ENCODE peak calls at places on chromosome 17, in four cellular contexts. L is tibial nerve, E is heart left ventricle, F is endothelial cell of umbilical vein. D is an unnamed sample.

GRCh38 chr17:55420067-55420775 is 1.4 kb downstream of the MMD start:
- DNase-seq in L (no peak), F (no peak), E (no peak), D (no peak)

GRCh38 chr17:1644493-1645206 is 882 bp downstream of the SCARF1 start:
- DNase-seq in L (no peak), E (peak), F (peak), D (no peak)

GRCh38 chr17:82609655-82610054 is 38.6 kb downstream of the WDR45B start:
- DNase-seq in E (no peak), F (no peak), L (no peak), D (no peak)

GRCh38 chr17:71460943-71461342 is 659.9 kb upstream of the SOX9 start:
- DNase-seq in F (no peak), E (no peak), L (peak), D (no peak)

GRCh38 chr17:13306310-13306962 is 288.6 kb upstream of the ELAC2 start:
- DNase-seq in F (no peak), E (no peak), L (no peak), D (no peak)

GRCh38 chr17:8629371-8630226 is 926 bp downstream of the MYH10 start:
- DNase-seq in F (peak), E (peak), L (no peak), D (no peak)

GRCh38 chr17:55273579-55274370 is 9.0 kb downstream of the HLF start:
- DNase-seq in F (no peak), L (no peak), E (peak), D (no peak)

GRCh38 chr17:49035470-49036269 is 38.5 kb downstream of the IGF2BP1 start:
- DNase-seq in F (peak), L (peak), E (no peak), D (no peak)

GRCh38 chr17:52027620-52028019 is 130.9 kb downstream of the CA10 start:
- DNase-seq in E (no peak), F (no peak), L (no peak), D (no peak)

GRCh38 chr17:54745239-54745638 is 155.4 kb upstream of the TOM1L1 start:
- DNase-seq in L (no peak), F (no peak), E (no peak), D (no peak)

GRCh38 chr17:2965621-2966275 is 97.7 kb downstream of the OR1D5 start:
- DNase-seq in L (no peak), F (no peak), E (no peak), D (no peak)

GRCh38 chr17:48816774-48817590 is at the start of gene TTLL6:
- DNase-seq in L (peak), E (peak), F (peak), D (no peak)

GRCh38 chr17:20217677-20218076 is 208.5 kb downstream of the SPECC1 start:
- DNase-seq in L (no peak), E (no peak), F (no peak), D (no peak)

GRCh38 chr17:35129973-35130351 is 8.5 kb downstream of the FNDC8 start:
- DNase-seq in F (no peak), E (no peak), L (no peak), D (no peak)

GRCh38 chr17:43976956-43977837 is 23.5 kb upstream of the PYY start:
- DNase-seq in L (no peak), E (no peak), F (no peak), D (no peak)

GRCh38 chr17:74413491-74413890 is 18.4 kb upstream of the GPRC5C start:
- DNase-seq in E (no peak), L (no peak), F (no peak), D (no peak)

GRCh38 chr17:58969612-58970011 is 137.1 kb downstream of the TRIM37 start:
- DNase-seq in F (no peak), E (no peak), L (no peak), D (no peak)
- H3K27ac ChIP-seq in F (no peak), E (no peak), L (no peak), D (no peak)

GRCh38 chr17:57084361-57084801 is 665 bp upstream of the AKAP1 start:
- DNase-seq in E (no peak), L (no peak), F (no peak), D (no peak)

GRCh38 chr17:57086069-57086930 is 1.3 kb downstream of the AKAP1 start:
- DNase-seq in F (peak), E (no peak), L (no peak), D (no peak)

GRCh38 chr17:57088298-57088697 is 3.3 kb downstream of the AKAP1 start:
- DNase-seq in E (no peak), L (no peak), F (no peak), D (no peak)

GRCh38 chr17:57084802-57085447 is at the start of gene AKAP1:
- DNase-seq in L (peak), E (peak), F (peak), D (peak)

GRCh38 chr17:57085448-57086068 is 512 bp downstream of the AKAP1 start:
- DNase-seq in F (peak), L (peak), E (peak), D (no peak)
- TF ChIP-seq POLR2A in F (no peak), L (no peak), E (peak), D (no peak)

GRCh38 chr17:78665952-78666920 is 89.0 kb upstream of the DNAH17 start:
- DNase-seq in L (peak), E (no peak), F (peak), D (no peak)
- H3K27ac ChIP-seq in L (peak), E (peak), F (peak), D (peak)

GRCh38 chr17:29155235-29155965 is 24.8 kb downstream of the MYO18A start:
- DNase-seq in F (peak), E (no peak), L (no peak), D (no peak)
- TF ChIP-seq POLR2A in F (no peak), E (no peak), L (no peak), D (no peak)

GRCh38 chr17:17801800-17802481 is 34.8 kb downstream of the SREBF1 start:
- DNase-seq in F (no peak), L (no peak), E (no peak), D (no peak)
- H3K27ac ChIP-seq in F (no peak), L (peak), E (no peak), D (no peak)

DNA sequence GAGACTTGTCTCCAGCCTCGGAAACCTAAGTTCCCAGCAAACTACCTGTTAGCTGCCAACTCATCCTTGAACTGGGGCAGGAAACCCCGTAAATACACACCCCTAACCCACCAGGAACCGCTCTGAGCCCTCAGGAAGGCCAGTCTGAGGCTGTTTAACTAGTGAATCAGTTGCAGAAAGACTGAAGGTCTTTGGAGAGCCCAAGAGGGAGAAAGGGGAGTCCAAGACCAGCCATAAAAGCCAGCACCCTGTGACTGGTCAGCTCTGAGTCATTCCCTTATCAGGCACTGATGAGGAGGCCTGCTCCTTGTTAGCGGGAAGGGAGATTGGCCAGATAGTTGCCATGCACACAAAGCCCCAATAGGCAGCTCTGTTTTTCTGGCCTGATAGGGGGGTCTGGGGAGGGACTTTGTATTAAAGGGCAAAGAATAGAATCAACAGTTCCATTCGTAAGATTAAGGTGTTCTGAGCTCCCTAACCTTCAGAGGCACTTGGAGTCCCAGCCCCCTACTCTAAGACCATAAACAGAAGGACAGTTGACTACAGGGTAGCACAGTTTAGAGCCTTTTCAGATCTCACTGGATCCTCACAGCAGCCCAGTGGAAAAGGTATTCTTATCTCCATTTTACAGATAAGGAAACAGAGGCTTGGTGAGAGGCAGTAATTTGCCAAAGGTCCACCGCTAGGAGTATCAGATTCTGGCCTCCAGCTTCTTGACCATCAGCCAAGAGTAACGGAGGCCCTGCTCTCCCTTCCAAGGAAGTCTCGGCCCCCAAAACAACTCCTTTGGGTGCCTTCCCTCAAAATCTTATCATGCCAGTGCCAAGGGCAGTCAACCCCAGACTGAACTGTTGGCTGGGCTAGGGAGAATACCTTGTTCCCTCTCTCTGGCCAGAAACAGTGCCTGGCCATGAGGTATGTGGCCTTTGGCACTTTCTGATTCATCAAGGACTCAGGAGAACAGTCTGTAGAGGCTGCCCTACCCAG is 2.2 kb upstream of the KRT19 start:
- DNase-seq in E (no peak), L (no peak), F (peak), D (no peak)
- TF ChIP-seq POLR2A in E (no peak), L (no peak), F (peak), D (no peak)

GRCh38 chr17:50205111-50205821 is 3.8 kb upstream of the COL1A1 start:
- DNase-seq in E (no peak), F (no peak), L (no peak), D (no peak)

GRCh38 chr17:50201226-50201854 is at the start of gene COL1A1:
- DNase-seq in F (no peak), E (peak), L (peak), D (no peak)

GRCh38 chr17:50203589-50204345 is 2.3 kb upstream of the COL1A1 start:
- DNase-seq in E (no peak), L (no peak), F (no peak), D (no peak)

GRCh38 chr17:50204431-50204830 is 3.0 kb upstream of the COL1A1 start:
- DNase-seq in L (no peak), F (no peak), E (no peak), D (no peak)

DNA sequence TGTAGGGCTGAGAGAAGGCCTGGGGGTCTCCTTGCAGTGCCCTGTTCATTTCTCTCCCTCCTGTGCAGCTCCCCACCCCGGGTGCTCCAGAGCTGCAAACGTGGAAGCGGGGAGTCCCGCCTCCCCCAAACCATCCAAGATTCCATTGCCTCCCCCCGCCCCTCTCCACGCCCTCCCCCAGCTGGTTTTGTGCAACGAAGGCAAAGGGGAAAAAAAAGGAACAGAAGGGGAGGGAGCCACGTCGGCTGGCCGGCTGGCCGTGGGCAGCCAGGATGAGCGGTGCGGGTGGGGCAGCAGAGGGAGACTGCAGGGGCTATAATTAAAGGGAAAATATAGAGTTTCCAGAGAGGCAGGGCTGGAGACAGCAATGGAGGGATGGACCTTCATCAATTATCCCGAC is 1.7 kb upstream of the COL1A1 start:
- DNase-seq in L (no peak), F (no peak), E (no peak), D (no peak)
- H3K27ac ChIP-seq in L (peak), F (no peak), E (no peak), D (peak)

GRCh38 chr17:76558210-76559095 is 18.6 kb downstream of the PRCD start:
- DNase-seq in E (no peak), F (peak), L (no peak), D (no peak)

GRCh38 chr17:76560036-76560876 is 20.4 kb downstream of the PRCD start:
- DNase-seq in L (no peak), E (no peak), F (no peak), D (no peak)

GRCh38 chr17:76554131-76554530 is 14.3 kb downstream of the PRCD start:
- DNase-seq in L (no peak), E (no peak), F (no peak), D (no peak)

GRCh38 chr17:76557368-76558209 is 17.7 kb downstream of the PRCD start:
- DNase-seq in F (peak), L (peak), E (peak), D (peak)

DNA sequence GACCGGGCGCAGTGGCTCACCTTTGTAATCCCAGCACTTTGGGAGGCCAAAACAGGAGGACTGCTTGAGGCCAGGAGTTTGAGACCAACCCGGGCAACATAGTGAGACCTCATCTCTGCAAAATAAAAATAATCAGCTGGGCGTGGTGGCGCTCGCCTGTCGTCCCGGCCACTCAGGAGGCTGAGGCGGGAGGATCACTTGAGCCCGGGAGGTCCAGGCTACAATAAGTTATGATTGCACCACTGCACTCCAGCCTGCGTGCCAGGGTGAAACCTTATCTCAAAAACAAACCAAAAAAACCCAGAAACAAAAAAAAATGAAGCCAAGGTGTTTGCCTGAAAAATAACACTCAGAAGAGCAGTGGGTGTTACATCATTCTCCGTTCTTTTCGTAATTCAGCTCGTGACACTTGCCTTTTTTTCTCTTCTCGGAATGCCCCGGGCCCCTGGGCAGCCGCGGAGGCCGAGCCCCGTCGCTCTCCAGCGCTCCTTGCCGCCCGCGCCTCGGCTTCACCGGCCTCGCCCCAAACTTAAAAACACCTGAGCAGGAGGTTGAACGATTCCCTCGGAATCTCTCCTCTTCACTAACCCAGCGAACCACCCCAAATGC is 17.0 kb downstream of the PRCD start:
- DNase-seq in L (no peak), F (no peak), E (no peak), D (no peak)
- TF ChIP-seq POLR2A in L (no peak), F (no peak), E (no peak), D (no peak)

GRCh38 chr17:30436729-30437128 is 40.5 kb upstream of the GOSR1 start:
- DNase-seq in L (no peak), E (no peak), F (no peak), D (no peak)

GRCh38 chr17:30427611-30428010 is 48.9 kb downstream of the CPD start:
- DNase-seq in E (no peak), L (no peak), F (no peak), D (no peak)

GRCh38 chr17:30429155-30429554 is 48.1 kb upstream of the GOSR1 start:
- DNase-seq in E (no peak), F (no peak), L (no peak), D (no peak)

GRCh38 chr17:30433514-30433913 is 43.7 kb upstream of the GOSR1 start:
- DNase-seq in E (no peak), F (peak), L (no peak), D (no peak)
- H3K27ac ChIP-seq in E (no peak), F (peak), L (no peak), D (no peak)

GRCh38 chr17:37609170-37610040 is at the start of gene SYNRG:
- DNase-seq in F (peak), E (peak), L (peak), D (peak)
- TF ChIP-seq POLR2A in F (peak), E (no peak), L (peak), D (peak)